ENCODE peak calls at places on chromosome 6, in seven cellular contexts. One of them, this sample, is unnamed.
A peak's percentile ranks its signal among the peaks of the same experiment; 100 is the strongest.

GRCh38 chr6:152300517-152300916 is 336.6 kb downstream of the SYNE1 start:
- DNase-seq in progenitor cell of endocrine pancreas: no peak
- DNase-seq in glutamatergic neuron: no peak
- DNase-seq in fibroblast of lung: no peak
- DNase-seq in NB4: no peak
- DNase-seq in AG10803: no peak
- DNase-seq in hepatocyte: no peak
- DNase-seq in this sample: no peak

GRCh38 chr6:132768051-132768517 is 10.4 kb upstream of the VNN2 start:
- DNase-seq in NB4: peak; percentile 58
- DNase-seq in glutamatergic neuron: peak; percentile 24
- DNase-seq in hepatocyte: peak; percentile 60
- DNase-seq in AG10803: no peak
- DNase-seq in fibroblast of lung: peak; percentile 25
- DNase-seq in progenitor cell of endocrine pancreas: peak; percentile 9
- DNase-seq in this sample: peak; percentile 36

GRCh38 chr6:168115748-168116445 is 36.9 kb upstream of the FRMD1 start:
- DNase-seq in fibroblast of lung: no peak
- DNase-seq in hepatocyte: no peak
- DNase-seq in progenitor cell of endocrine pancreas: no peak
- DNase-seq in glutamatergic neuron: no peak
- DNase-seq in NB4: no peak
- DNase-seq in AG10803: no peak
- DNase-seq in this sample: no peak

GRCh38 chr6:78076371-78076770 is 423.5 kb downstream of the MEI4 start:
- DNase-seq in fibroblast of lung: no peak
- DNase-seq in hepatocyte: no peak
- DNase-seq in NB4: no peak
- DNase-seq in AG10803: no peak
- DNase-seq in progenitor cell of endocrine pancreas: no peak
- DNase-seq in glutamatergic neuron: no peak
- DNase-seq in this sample: no peak

GRCh38 chr6:42692151-42692911 is 30.1 kb downstream of the PRPH2 start:
- DNase-seq in hepatocyte: no peak
- DNase-seq in fibroblast of lung: peak; percentile 22
- DNase-seq in AG10803: peak; percentile 58
- DNase-seq in NB4: no peak
- DNase-seq in progenitor cell of endocrine pancreas: no peak
- DNase-seq in glutamatergic neuron: no peak
- DNase-seq in this sample: peak; percentile 76

GRCh38 chr6:121354764-121355163 is 20.5 kb upstream of the TBC1D32 start:
- DNase-seq in glutamatergic neuron: no peak
- DNase-seq in fibroblast of lung: no peak
- DNase-seq in hepatocyte: no peak
- DNase-seq in AG10803: no peak
- DNase-seq in NB4: no peak
- DNase-seq in progenitor cell of endocrine pancreas: no peak
- DNase-seq in this sample: no peak

GRCh38 chr6:170098428-170099170 is 192.3 kb downstream of the DLL1 start:
- DNase-seq in hepatocyte: no peak
- DNase-seq in AG10803: no peak
- DNase-seq in glutamatergic neuron: no peak
- DNase-seq in NB4: no peak
- DNase-seq in fibroblast of lung: no peak
- DNase-seq in progenitor cell of endocrine pancreas: no peak
- DNase-seq in this sample: no peak

GRCh38 chr6:722077-722524 is 29.2 kb upstream of the EXOC2 start:
- DNase-seq in fibroblast of lung: peak; percentile 93
- DNase-seq in AG10803: peak; percentile 75
- DNase-seq in glutamatergic neuron: peak; percentile 87
- DNase-seq in NB4: peak; percentile 82
- DNase-seq in hepatocyte: peak; percentile 93
- DNase-seq in progenitor cell of endocrine pancreas: peak; percentile 57
- DNase-seq in this sample: peak; percentile 84

GRCh38 chr6:135182120-135182992 is 1.2 kb downstream of the MYB start:
- DNase-seq in progenitor cell of endocrine pancreas: peak; percentile 16
- DNase-seq in glutamatergic neuron: peak; percentile 31
- DNase-seq in AG10803: no peak
- DNase-seq in NB4: peak; percentile 76
- DNase-seq in hepatocyte: peak; percentile 28
- DNase-seq in fibroblast of lung: peak; percentile 6
- DNase-seq in this sample: no peak

GRCh38 chr6:158815915-158816314 is 3.3 kb downstream of the EZR start:
- DNase-seq in NB4: no peak
- DNase-seq in AG10803: no peak
- DNase-seq in glutamatergic neuron: no peak
- DNase-seq in fibroblast of lung: no peak
- DNase-seq in hepatocyte: no peak
- DNase-seq in progenitor cell of endocrine pancreas: no peak
- DNase-seq in this sample: no peak

GRCh38 chr6:139257291-139257690 is 34.5 kb downstream of the TXLNB start:
- DNase-seq in progenitor cell of endocrine pancreas: no peak
- DNase-seq in glutamatergic neuron: no peak
- DNase-seq in AG10803: no peak
- DNase-seq in hepatocyte: no peak
- DNase-seq in fibroblast of lung: no peak
- DNase-seq in NB4: no peak
- DNase-seq in this sample: no peak

GRCh38 chr6:161367472-161367871 is 93.6 kb upstream of the AGPAT4 start:
- DNase-seq in fibroblast of lung: no peak
- DNase-seq in hepatocyte: peak; percentile 60
- DNase-seq in NB4: no peak
- DNase-seq in progenitor cell of endocrine pancreas: no peak
- DNase-seq in AG10803: no peak
- DNase-seq in glutamatergic neuron: no peak
- DNase-seq in this sample: no peak

GRCh38 chr6:71410164-71410566 is 121.6 kb downstream of the OGFRL1 start:
- DNase-seq in fibroblast of lung: no peak
- DNase-seq in AG10803: no peak
- DNase-seq in hepatocyte: no peak
- DNase-seq in NB4: no peak
- DNase-seq in glutamatergic neuron: no peak
- DNase-seq in progenitor cell of endocrine pancreas: no peak
- DNase-seq in this sample: no peak

GRCh38 chr6:167700199-167700598 is 126.5 kb upstream of the AFDN start:
- DNase-seq in glutamatergic neuron: no peak
- DNase-seq in fibroblast of lung: no peak
- DNase-seq in AG10803: no peak
- DNase-seq in progenitor cell of endocrine pancreas: no peak
- DNase-seq in NB4: no peak
- DNase-seq in hepatocyte: no peak
- DNase-seq in this sample: no peak

GRCh38 chr6:39844866-39845265 is 52.7 kb downstream of the DAAM2 start:
- DNase-seq in AG10803: no peak
- DNase-seq in fibroblast of lung: no peak
- DNase-seq in NB4: no peak
- DNase-seq in progenitor cell of endocrine pancreas: no peak
- DNase-seq in glutamatergic neuron: no peak
- DNase-seq in hepatocyte: no peak
- DNase-seq in this sample: no peak

GRCh38 chr6:39841923-39842322 is 49.7 kb downstream of the DAAM2 start:
- DNase-seq in AG10803: no peak
- DNase-seq in hepatocyte: no peak
- DNase-seq in fibroblast of lung: no peak
- DNase-seq in progenitor cell of endocrine pancreas: no peak
- DNase-seq in glutamatergic neuron: no peak
- DNase-seq in NB4: no peak
- DNase-seq in this sample: no peak

GRCh38 chr6:39840781-39841180 is 48.6 kb downstream of the DAAM2 start:
- DNase-seq in AG10803: no peak
- DNase-seq in fibroblast of lung: no peak
- DNase-seq in glutamatergic neuron: no peak
- DNase-seq in NB4: no peak
- DNase-seq in hepatocyte: no peak
- DNase-seq in progenitor cell of endocrine pancreas: no peak
- DNase-seq in this sample: no peak

GRCh38 chr6:39841291-39841690 is 49.1 kb downstream of the DAAM2 start:
- DNase-seq in glutamatergic neuron: no peak
- DNase-seq in hepatocyte: no peak
- DNase-seq in AG10803: no peak
- DNase-seq in fibroblast of lung: no peak
- DNase-seq in progenitor cell of endocrine pancreas: no peak
- DNase-seq in NB4: no peak
- DNase-seq in this sample: no peak

GRCh38 chr6:39843305-39844020 is 51.3 kb downstream of the DAAM2 start:
- DNase-seq in fibroblast of lung: no peak
- DNase-seq in NB4: peak; percentile 4
- DNase-seq in hepatocyte: no peak
- DNase-seq in progenitor cell of endocrine pancreas: no peak
- DNase-seq in AG10803: no peak
- DNase-seq in glutamatergic neuron: no peak
- DNase-seq in this sample: no peak
- TF ChIP-seq CTCF in fibroblast of lung: no peak
- TF ChIP-seq CTCF in NB4: no peak
- TF ChIP-seq CTCF in hepatocyte: no peak
- TF ChIP-seq CTCF in progenitor cell of endocrine pancreas: no peak
- TF ChIP-seq CTCF in AG10803: peak; percentile 24
- TF ChIP-seq CTCF in glutamatergic neuron: no peak
- TF ChIP-seq CTCF in this sample: no peak

GRCh38 chr6:44245912-44246662 is 814 bp upstream of the HSP90AB1 start:
- DNase-seq in progenitor cell of endocrine pancreas: peak; percentile 91
- DNase-seq in fibroblast of lung: peak; percentile 85
- DNase-seq in hepatocyte: peak; percentile 92
- DNase-seq in AG10803: peak; percentile 85
- DNase-seq in NB4: peak; percentile 86
- DNase-seq in glutamatergic neuron: peak; percentile 98
- DNase-seq in this sample: peak; percentile 71
- TF ChIP-seq CTCF in progenitor cell of endocrine pancreas: peak; percentile 53
- TF ChIP-seq CTCF in fibroblast of lung: no peak
- TF ChIP-seq CTCF in hepatocyte: peak; percentile 48
- TF ChIP-seq CTCF in AG10803: peak; percentile 26
- TF ChIP-seq CTCF in NB4: peak; percentile 26
- TF ChIP-seq CTCF in glutamatergic neuron: no peak
- TF ChIP-seq CTCF in this sample: peak; percentile 57

GRCh38 chr6:31702421-31702818 is 704 bp downstream of the ABHD16A start:
- DNase-seq in progenitor cell of endocrine pancreas: no peak
- DNase-seq in NB4: no peak
- DNase-seq in glutamatergic neuron: no peak
- DNase-seq in AG10803: no peak
- DNase-seq in hepatocyte: no peak
- DNase-seq in fibroblast of lung: no peak
- DNase-seq in this sample: no peak

GRCh38 chr6:31701666-31702420 is 1.3 kb downstream of the ABHD16A start:
- DNase-seq in glutamatergic neuron: peak; percentile 48
- DNase-seq in NB4: no peak
- DNase-seq in AG10803: peak; percentile 19
- DNase-seq in hepatocyte: no peak
- DNase-seq in progenitor cell of endocrine pancreas: no peak
- DNase-seq in fibroblast of lung: peak; percentile 51
- DNase-seq in this sample: no peak

GRCh38 chr6:31700716-31701401 is 2.3 kb downstream of the ABHD16A start:
- DNase-seq in hepatocyte: no peak
- DNase-seq in fibroblast of lung: no peak
- DNase-seq in glutamatergic neuron: no peak
- DNase-seq in NB4: no peak
- DNase-seq in AG10803: no peak
- DNase-seq in progenitor cell of endocrine pancreas: no peak
- DNase-seq in this sample: no peak

GRCh38 chr6:31706599-31706998 is at the start of gene LY6G6F:
- DNase-seq in hepatocyte: no peak
- DNase-seq in progenitor cell of endocrine pancreas: no peak
- DNase-seq in AG10803: no peak
- DNase-seq in NB4: no peak
- DNase-seq in glutamatergic neuron: no peak
- DNase-seq in fibroblast of lung: no peak
- DNase-seq in this sample: no peak

DNA sequence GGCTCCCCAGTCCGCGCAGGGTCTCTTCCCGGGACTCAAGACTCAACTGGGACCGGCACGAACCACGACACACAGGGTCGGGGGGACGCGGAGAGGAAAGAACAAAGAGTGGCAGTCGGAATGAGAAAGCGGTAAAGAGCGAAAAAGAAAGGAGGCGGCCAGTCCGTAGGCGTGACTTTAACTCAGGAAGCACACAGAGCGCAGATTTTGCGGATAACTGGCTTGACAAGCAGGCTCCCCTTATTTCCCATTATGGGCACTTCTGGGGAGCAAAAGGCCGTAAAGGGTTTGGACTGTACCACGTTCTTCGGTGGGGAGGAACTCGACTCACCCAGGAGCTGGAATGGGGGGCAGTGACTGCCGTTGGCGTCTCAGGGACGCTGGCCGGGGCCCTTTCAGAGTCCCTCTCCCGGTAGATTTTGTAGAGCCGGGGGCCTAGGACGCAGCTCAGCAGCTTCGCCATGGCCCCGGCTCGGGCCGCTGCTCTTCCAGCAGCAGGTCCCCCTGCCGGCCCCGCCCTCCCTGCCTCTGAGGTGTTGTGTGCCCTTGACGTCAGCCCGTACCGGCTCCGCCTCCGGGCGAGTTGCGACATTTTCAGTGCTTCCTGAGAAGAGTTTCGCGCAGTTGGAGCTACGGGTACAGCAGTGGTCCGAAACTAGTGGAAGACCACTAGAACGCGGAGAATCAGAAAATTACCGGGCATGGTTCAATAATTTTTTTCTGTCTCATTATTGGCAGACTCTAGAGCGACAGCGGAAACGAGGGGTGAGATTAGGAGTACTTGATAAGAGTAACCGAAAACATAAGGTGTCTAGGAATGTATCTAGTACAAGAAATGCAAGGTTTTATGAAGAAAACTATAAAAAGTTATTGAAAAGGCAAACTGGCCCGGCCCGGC is at the start of gene ABHD16A:
- DNase-seq in glutamatergic neuron: peak; percentile 98
- DNase-seq in NB4: peak; percentile 100
- DNase-seq in hepatocyte: peak; percentile 99
- DNase-seq in progenitor cell of endocrine pancreas: peak; percentile 92
- DNase-seq in fibroblast of lung: peak; percentile 99
- DNase-seq in AG10803: peak; percentile 97
- DNase-seq in this sample: peak; percentile 98
- TF ChIP-seq CTCF in glutamatergic neuron: peak; percentile 23
- TF ChIP-seq CTCF in NB4: no peak
- TF ChIP-seq CTCF in hepatocyte: no peak
- TF ChIP-seq CTCF in progenitor cell of endocrine pancreas: no peak
- TF ChIP-seq CTCF in fibroblast of lung: no peak
- TF ChIP-seq CTCF in AG10803: no peak
- TF ChIP-seq CTCF in this sample: peak; percentile 52

GRCh38 chr6:129565331-129565730 is 144.6 kb downstream of the ARHGAP18 start:
- DNase-seq in glutamatergic neuron: no peak
- DNase-seq in AG10803: no peak
- DNase-seq in fibroblast of lung: no peak
- DNase-seq in hepatocyte: no peak
- DNase-seq in NB4: no peak
- DNase-seq in progenitor cell of endocrine pancreas: no peak
- DNase-seq in this sample: no peak

GRCh38 chr6:129568015-129568414 is 142.0 kb downstream of the ARHGAP18 start:
- DNase-seq in fibroblast of lung: no peak
- DNase-seq in progenitor cell of endocrine pancreas: no peak
- DNase-seq in AG10803: no peak
- DNase-seq in hepatocyte: no peak
- DNase-seq in NB4: no peak
- DNase-seq in glutamatergic neuron: no peak
- DNase-seq in this sample: no peak

DNA sequence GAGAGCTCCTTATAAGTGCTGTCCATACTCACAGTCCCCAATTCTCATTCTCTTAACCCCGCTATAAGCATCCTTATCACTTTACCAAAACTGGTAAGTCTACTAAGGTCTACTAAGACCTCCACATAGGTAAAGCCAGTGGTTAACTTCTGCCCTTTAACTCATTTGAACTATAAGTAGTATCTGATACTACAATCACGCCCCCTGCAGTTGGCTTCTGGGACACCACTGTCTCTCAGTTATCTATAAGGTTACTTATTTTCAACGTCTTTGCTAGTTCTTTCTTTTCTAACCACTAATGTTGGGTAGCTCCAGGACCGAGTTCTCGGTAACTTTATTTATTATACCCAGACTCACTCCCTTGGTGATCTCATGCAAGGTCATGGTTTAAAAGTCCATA is 142.6 kb downstream of the ARHGAP18 start:
- DNase-seq in fibroblast of lung: peak; percentile 34
- DNase-seq in AG10803: peak; percentile 10
- DNase-seq in NB4: peak; percentile 53
- DNase-seq in hepatocyte: peak; percentile 25
- DNase-seq in progenitor cell of endocrine pancreas: no peak
- DNase-seq in glutamatergic neuron: peak; percentile 61
- DNase-seq in this sample: no peak
- TF ChIP-seq CTCF in fibroblast of lung: peak; percentile 35
- TF ChIP-seq CTCF in AG10803: peak; percentile 51
- TF ChIP-seq CTCF in NB4: peak; percentile 51
- TF ChIP-seq CTCF in hepatocyte: peak; percentile 32
- TF ChIP-seq CTCF in progenitor cell of endocrine pancreas: peak; percentile 40
- TF ChIP-seq CTCF in glutamatergic neuron: peak; percentile 70
- TF ChIP-seq CTCF in this sample: peak; percentile 74

This sample was measured in HFFc6.